ENCODE peak calls at places on chromosomes 13 and 19, in five cellular contexts. F is heart right ventricle, K is lower lobe of right lung, Q is astrocyte, D is endothelial cell of umbilical vein. G is an unnamed sample.

GRCh38 chr13:20616059-20616797 is 49.3 kb downstream of the IFT88 start:
- DNase-seq in F (no peak), K (no peak), Q (peak), D (peak), G (peak)

GRCh38 chr13:113667771-113668490 is 912 bp downstream of the GRK1 start:
- DNase-seq in F (no peak), K (peak), Q (no peak), D (no peak), G (no peak)

GRCh38 chr13:47499358-47500150 is 501.5 kb downstream of the SUCLA2 start:
- DNase-seq in F (no peak), K (no peak), Q (peak), D (no peak), G (peak)

GRCh38 chr19:2385053-2385721 is 25.1 kb downstream of the TMPRSS9 start:
- DNase-seq in F (no peak), K (no peak), Q (peak), D (peak), G (peak)

GRCh38 chr13:56352901-56353300 is 787.8 kb upstream of the PRR20A start:
- DNase-seq in F (no peak), K (no peak), Q (no peak), D (no peak), G (no peak)

GRCh38 chr13:99421758-99422555 is 79.3 kb upstream of the TM9SF2 start:
- DNase-seq in F (no peak), K (no peak), Q (no peak), D (no peak), G (no peak)

GRCh38 chr19:38932425-38933179 is 1.9 kb downstream of the MRPS12 start:
- DNase-seq in F (no peak), K (no peak), Q (peak), D (peak), G (no peak)

GRCh38 chr19:41362143-41362847 is 1.7 kb downstream of the B9D2 start:
- DNase-seq in F (no peak), K (no peak), Q (no peak), D (no peak), G (no peak)

GRCh38 chr13:46983881-46984280 is 87.0 kb upstream of the HTR2A start:
- DNase-seq in F (no peak), K (no peak), Q (no peak), D (no peak), G (no peak)

GRCh38 chr19:46761418-46761831 is 15.2 kb upstream of the STRN4 start:
- DNase-seq in F (no peak), K (no peak), Q (peak), D (no peak), G (peak)

GRCh38 chr19:18122860-18123795 is 25.6 kb downstream of the MAST3 start:
- DNase-seq in F (no peak), K (no peak), Q (no peak), D (no peak), G (no peak)

GRCh38 chr19:47615714-47616113 is 6.8 kb downstream of the BICRA start:
- DNase-seq in F (no peak), K (no peak), Q (no peak), D (no peak), G (no peak)

GRCh38 chr13:90750957-90751356 is 596.5 kb upstream of the MIR17HG start:
- DNase-seq in F (no peak), K (no peak), Q (no peak), D (peak), G (no peak)

GRCh38 chr19:18167975-18168645 is 5.5 kb upstream of the IFI30 start:
- DNase-seq in F (peak), K (peak), Q (no peak), D (peak), G (peak)

GRCh38 chr13:72208112-72208645 is 341.2 kb upstream of the DACH1 start:
- DNase-seq in F (no peak), K (no peak), Q (no peak), D (no peak), G (no peak)

GRCh38 chr13:79404985-79405384 is 1.1 kb downstream of the RBM26 start:
- DNase-seq in F (no peak), K (no peak), Q (no peak), D (peak), G (no peak)

GRCh38 chr13:113495494-113496251 is 5.2 kb upstream of the DCUN1D2 start:
- DNase-seq in F (no peak), K (no peak), Q (peak), D (peak), G (no peak)

GRCh38 chr19:10871711-10872550 is 578 bp downstream of the CARM1 start:
- DNase-seq in F (peak), K (peak), Q (no peak), D (peak), G (no peak)

GRCh38 chr13:93066187-93066586 is 160.4 kb upstream of the GPC6 start:
- DNase-seq in F (no peak), K (no peak), Q (peak), D (no peak), G (no peak)

GRCh38 chr19:49848938-49849337 is 2.0 kb upstream of the PTOV1 start:
- DNase-seq in F (no peak), K (no peak), Q (no peak), D (no peak), G (no peak)

GRCh38 chr13:98267080-98267912 is 90.2 kb upstream of the RNF113B start:
- DNase-seq in F (no peak), K (no peak), Q (peak), D (peak), G (no peak)

GRCh38 chr13:69948016-69948415 is 159.6 kb upstream of the ATXN8OS start:
- DNase-seq in F (no peak), K (no peak), Q (no peak), D (peak), G (no peak)

GRCh38 chr13:112894673-112895481 is 74.1 kb upstream of the MCF2L start:
- DNase-seq in F (no peak), K (peak), Q (no peak), D (no peak), G (no peak)

GRCh38 chr19:18833849-18834643 is 2.3 kb downstream of the UPF1 start:
- DNase-seq in F (no peak), K (no peak), Q (no peak), D (peak), G (no peak)

GRCh38 chr13:21837841-21838551 is 167.1 kb downstream of the FGF9 start:
- DNase-seq in F (no peak), K (no peak), Q (no peak), D (no peak), G (no peak)

GRCh38 chr13:50720856-50721663 is 122.4 kb downstream of the DLEU7 start:
- DNase-seq in F (no peak), K (no peak), Q (peak), D (no peak), G (no peak)

GRCh38 chr19:48975947-48976847 is 11.1 kb downstream of the FTL start:
- DNase-seq in F (no peak), K (no peak), Q (no peak), D (peak), G (no peak)

GRCh38 chr13:99124695-99125334 is 75.8 kb upstream of the UBAC2 start:
- DNase-seq in F (no peak), K (no peak), Q (peak), D (peak), G (peak)

GRCh38 chr19:2356036-2356646 is 3.9 kb upstream of the TMPRSS9 start:
- DNase-seq in F (no peak), K (no peak), Q (no peak), D (no peak), G (no peak)

GRCh38 chr13:39378293-39378692 is 224.7 kb downstream of the LHFPL6 start:
- DNase-seq in F (no peak), K (no peak), Q (no peak), D (no peak), G (no peak)

GRCh38 chr13:39381456-39381855 is 221.5 kb downstream of the LHFPL6 start:
- DNase-seq in F (no peak), K (no peak), Q (no peak), D (no peak), G (no peak)

GRCh38 chr13:39379118-39379517 is 223.9 kb downstream of the LHFPL6 start:
- DNase-seq in F (no peak), K (no peak), Q (no peak), D (no peak), G (no peak)

GRCh38 chr13:39377699-39378098 is 225.3 kb downstream of the LHFPL6 start:
- DNase-seq in F (no peak), K (no peak), Q (no peak), D (no peak), G (no peak)

DNA sequence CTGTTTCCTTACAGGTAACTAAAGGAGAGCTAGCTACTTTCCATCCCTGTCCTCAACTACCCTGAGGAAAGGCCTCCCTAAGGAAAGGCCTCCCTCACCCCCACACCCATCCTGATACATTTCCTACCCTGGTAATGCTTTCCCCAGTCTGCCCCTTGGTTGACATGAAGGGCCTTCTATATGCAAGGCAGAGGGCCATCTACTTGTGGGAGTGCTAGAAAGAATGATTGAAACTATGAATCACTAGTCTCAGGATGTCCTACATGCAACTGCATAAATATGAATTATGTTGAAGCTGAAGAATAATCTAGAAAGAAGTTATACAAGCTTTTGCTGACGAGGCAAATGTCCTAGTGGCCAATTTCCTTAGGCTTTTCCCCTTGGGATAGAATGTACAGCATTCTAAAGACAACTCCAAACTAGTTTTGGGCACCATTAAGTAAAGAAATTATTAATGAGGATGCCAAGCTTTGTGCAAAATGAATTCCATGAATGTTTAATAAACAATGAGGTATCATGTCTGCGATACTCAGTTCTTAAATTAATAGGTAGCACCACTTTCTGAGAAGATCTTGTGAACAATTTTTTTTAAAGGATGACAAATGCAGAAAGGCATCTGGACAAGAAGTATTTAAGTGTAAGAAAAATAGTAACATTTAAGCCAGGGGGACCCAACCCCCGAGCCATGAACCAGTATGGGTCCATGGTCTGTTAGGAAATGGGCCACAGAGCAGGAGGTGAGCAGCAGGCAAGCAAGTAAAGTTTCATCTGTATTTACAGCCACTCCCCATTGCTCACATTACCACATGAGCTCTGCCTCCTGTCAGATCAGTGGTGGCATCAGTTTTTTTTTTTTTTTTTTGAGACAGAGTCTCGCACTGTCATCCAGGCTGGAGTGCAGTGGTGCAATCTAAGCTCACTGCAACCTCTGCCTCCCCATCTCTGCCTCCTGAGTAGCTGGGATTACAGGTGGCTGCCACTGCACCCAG is 223.0 kb downstream of the LHFPL6 start:
- DNase-seq in F (no peak), K (no peak), Q (peak), D (no peak), G (no peak)
- TF ChIP-seq CTCF in F (no peak), K (no peak), Q (no peak), D (no peak), G (no peak)

DNA sequence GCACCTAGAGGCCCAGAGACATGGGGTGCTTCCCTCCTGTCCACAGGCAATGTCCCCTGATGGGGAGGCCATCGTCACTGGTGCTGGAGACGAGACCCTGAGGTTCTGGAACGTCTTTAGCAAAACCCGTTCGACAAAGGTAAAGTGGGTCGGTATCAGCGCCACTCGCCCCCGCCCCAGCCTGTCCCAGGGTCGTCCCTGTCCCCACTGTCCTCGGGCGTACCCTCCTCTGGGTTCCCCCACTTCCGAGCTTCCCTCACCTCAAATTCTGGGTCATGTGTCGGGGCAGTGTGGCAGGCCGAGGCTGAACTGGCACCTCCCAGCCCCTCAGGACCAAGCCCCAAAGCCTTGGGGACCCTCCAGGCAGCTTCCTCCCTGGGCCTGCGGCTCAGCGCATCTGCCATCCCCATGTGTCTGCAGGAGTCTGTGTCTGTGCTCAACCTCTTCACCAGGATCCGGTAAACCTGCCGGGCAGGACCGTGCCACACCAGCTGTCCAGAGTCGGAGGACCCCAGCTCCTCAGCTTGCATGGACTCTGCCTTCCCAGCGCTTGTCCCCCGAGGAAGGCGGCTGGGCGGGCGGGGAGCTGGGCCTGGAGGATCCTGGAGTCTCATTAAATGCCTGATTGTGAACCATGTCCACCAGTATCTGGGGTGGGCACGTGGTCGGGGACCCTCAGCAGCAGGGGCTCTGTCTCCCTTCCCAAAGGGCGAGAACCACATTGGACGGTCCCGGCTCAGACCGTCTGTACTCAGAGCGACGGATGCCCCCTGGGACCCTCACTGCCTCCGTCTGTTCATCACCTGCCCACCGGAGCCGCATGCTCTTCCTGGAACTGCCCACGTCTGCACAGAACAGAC is 4.4 kb upstream of the TEKTIP1 start:
- DNase-seq in F (no peak), K (no peak), Q (no peak), D (no peak), G (no peak)
- TF ChIP-seq CTCF in F (no peak), K (no peak), Q (no peak), D (no peak), G (no peak)

GRCh38 chr13:89113744-89114143 is 1442.6 kb downstream of the SLITRK5 start:
- DNase-seq in F (no peak), K (no peak), Q (no peak), D (no peak), G (no peak)

DNA sequence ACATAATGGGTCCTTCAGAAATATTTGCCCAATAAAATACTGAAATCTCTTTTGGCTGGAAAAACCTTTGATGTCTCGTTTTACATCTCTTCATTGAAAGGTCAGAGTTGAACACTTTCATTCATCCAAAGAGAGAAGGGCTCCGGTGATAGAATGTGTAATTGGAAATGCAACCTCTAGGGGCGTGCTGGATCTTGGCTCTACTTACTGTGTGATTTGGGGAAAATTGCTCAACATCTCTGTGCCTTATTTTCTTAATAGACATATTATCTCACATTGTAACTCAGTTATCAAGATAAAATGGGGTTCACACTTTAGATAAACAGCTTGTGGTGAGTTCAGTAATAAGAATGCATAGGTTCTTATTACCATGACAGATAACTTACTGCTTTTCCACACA is 1444.1 kb downstream of the SLITRK5 start:
- DNase-seq in F (no peak), K (no peak), Q (no peak), D (no peak), G (no peak)
- TF ChIP-seq CTCF in F (no peak), K (no peak), Q (no peak), D (no peak), G (peak)

DNA sequence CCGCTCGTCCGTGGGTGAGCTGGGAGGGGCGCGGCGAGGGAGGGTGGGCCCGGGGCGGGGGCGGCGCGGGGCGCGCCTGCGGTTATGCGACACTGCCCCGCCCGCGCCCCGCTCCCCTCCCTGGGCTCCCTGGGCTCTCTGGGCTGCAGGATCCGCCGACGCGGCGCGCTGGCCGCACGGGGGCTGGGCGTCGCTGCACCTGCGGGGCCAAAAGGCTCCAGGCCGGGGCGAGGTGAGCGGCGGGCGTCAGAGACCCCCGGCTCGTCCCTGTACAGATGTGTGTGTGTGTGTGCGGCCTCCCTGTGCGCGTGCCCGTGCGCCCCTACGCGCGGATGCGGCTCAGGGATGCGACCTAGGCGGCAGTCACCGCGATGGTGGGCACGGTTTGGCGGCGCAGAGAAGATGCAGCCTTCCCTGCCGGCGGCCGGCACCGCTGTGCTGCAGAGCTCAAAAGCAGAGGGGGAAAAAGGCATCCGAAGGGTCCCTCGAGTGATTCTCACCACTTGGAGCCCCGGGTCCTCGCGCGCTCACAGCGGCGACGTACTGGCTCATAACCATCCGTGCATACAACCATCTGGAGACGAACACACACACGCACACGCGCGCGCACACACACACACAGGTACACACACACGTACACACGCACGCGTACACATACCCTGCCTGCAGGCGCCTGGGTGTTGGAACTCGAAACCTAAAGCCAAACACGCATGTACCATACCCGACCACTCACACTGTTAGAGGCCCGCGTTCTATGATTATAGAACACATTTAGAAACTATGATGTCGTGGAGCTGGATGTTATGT is 704 bp downstream of the ATP8A2 start:
- DNase-seq in F (no peak), K (no peak), Q (no peak), D (no peak), G (no peak)
- TF ChIP-seq CTCF in F (no peak), K (no peak), Q (no peak), D (no peak), G (no peak)

G was measured in HFFc6.